ENCODE peak calls at places on chromosomes 4 and X, in four cellular contexts. One of them, this sample, is unnamed.

GRCh38 chrX:58025979-58026378 is 115.7 kb upstream of the ZXDA start:
- DNase-seq in HepG2: peak; percentile 17
- DNase-seq in GM12878: no peak
- DNase-seq in K562: peak; percentile 24
- DNase-seq in this sample: peak; percentile 9

GRCh38 chr4:21012851-21013331 is 312.6 kb downstream of the PACRGL start:
- DNase-seq in HepG2: no peak
- DNase-seq in GM12878: no peak
- DNase-seq in K562: no peak
- DNase-seq in this sample: no peak

GRCh38 chr4:137674066-137674465 is 141.8 kb upstream of the PCDH18 start:
- DNase-seq in HepG2: no peak
- DNase-seq in GM12878: no peak
- DNase-seq in K562: no peak
- DNase-seq in this sample: no peak

GRCh38 chr4:80134936-80135701 is 62.1 kb upstream of the ANTXR2 start:
- DNase-seq in HepG2: no peak
- DNase-seq in GM12878: no peak
- DNase-seq in K562: peak; percentile 79
- DNase-seq in this sample: no peak

GRCh38 chrX:51047950-51048349 is 137.4 kb downstream of the BMP15 start:
- DNase-seq in HepG2: no peak
- DNase-seq in GM12878: no peak
- DNase-seq in K562: no peak
- DNase-seq in this sample: no peak

GRCh38 chr4:182155806-182156205 is 87.4 kb upstream of the TENM3 start:
- DNase-seq in HepG2: no peak
- DNase-seq in GM12878: no peak
- DNase-seq in K562: no peak
- DNase-seq in this sample: no peak

GRCh38 chr4:141248029-141248428 is 27.3 kb downstream of the ZNF330 start:
- DNase-seq in HepG2: no peak
- DNase-seq in GM12878: no peak
- DNase-seq in K562: peak; percentile 66
- DNase-seq in this sample: no peak

GRCh38 chrX:44698328-44698727 is 145.5 kb upstream of the DUSP21 start:
- DNase-seq in HepG2: no peak
- DNase-seq in GM12878: no peak
- DNase-seq in K562: no peak
- DNase-seq in this sample: no peak

GRCh38 chr4:133151681-133152329 is 2.7 kb downstream of the PCDH10 start:
- DNase-seq in HepG2: no peak
- DNase-seq in GM12878: no peak
- DNase-seq in K562: no peak
- DNase-seq in this sample: peak; percentile 75

GRCh38 chrX:135185795-135186443 is 14.7 kb upstream of the CT55 start:
- DNase-seq in HepG2: peak; percentile 36
- DNase-seq in GM12878: peak; percentile 11
- DNase-seq in K562: peak; percentile 65
- DNase-seq in this sample: peak; percentile 32

GRCh38 chrX:23341452-23341851 is 6.8 kb downstream of the PTCHD1 start:
- DNase-seq in HepG2: no peak
- DNase-seq in GM12878: no peak
- DNase-seq in K562: no peak
- DNase-seq in this sample: no peak

GRCh38 chr4:1222036-1222789 is 26.7 kb downstream of the CTBP1 start:
- DNase-seq in HepG2: no peak
- DNase-seq in GM12878: no peak
- DNase-seq in K562: no peak
- DNase-seq in this sample: no peak

GRCh38 chrX:150366951-150367545 is 3.9 kb downstream of the MAMLD1 start:
- DNase-seq in HepG2: no peak
- DNase-seq in GM12878: no peak
- DNase-seq in K562: no peak
- DNase-seq in this sample: no peak

GRCh38 chrX:150364347-150365050 is 1.4 kb downstream of the MAMLD1 start:
- DNase-seq in HepG2: no peak
- DNase-seq in GM12878: no peak
- DNase-seq in K562: no peak
- DNase-seq in this sample: peak; percentile 13

GRCh38 chrX:150363561-150364346 is 637 bp downstream of the MAMLD1 start:
- DNase-seq in HepG2: no peak
- DNase-seq in GM12878: no peak
- DNase-seq in K562: no peak
- DNase-seq in this sample: peak; percentile 23

GRCh38 chrX:150365953-150366911 is 3.1 kb downstream of the MAMLD1 start:
- DNase-seq in HepG2: no peak
- DNase-seq in GM12878: no peak
- DNase-seq in K562: peak; percentile 23
- DNase-seq in this sample: peak; percentile 41

DNA sequence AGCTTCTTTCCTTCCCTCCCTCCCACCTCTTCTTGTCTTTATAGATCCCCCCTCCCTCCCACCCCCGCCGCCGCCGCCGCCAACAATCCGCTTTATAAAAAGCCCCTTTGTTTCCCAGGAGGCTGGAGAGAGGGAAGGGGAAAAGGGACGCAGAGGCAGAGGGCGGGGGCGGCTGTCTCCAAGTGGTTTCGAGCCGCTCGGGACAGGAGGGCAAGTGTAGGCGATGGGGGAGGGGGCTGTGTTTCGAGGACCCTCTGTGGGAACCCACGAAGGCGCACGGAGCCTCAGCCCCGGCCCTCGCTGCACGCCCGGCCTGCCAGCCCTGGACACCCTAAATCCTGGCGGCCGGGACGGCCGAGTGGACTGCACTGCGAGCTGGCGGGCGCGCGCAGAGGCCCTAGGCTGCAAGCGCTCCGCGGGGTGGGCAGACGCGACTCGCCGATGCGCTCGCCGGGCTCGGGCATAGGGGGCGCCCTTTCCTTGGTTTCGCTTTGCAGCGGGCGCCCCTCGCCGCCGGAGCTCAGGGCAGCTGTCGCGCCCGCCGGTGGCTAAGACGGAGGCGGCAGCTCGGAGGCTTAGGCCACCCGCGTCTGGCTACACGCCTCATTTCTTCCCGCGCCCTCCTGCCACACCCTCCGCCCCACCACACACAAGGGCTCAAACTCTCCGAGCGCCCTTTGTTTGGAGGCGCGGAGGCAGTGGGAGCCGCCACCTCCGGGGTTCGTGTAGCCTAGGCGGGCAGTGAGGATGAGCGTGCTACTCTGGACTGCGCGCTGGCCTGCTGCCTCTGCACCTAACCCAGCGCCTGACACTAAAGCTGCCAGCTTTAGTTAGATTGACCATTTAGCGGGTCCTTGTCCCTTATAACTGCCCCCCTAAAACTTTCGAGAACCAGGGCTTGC is 2.2 kb downstream of the MAMLD1 start:
- DNase-seq in HepG2: no peak
- DNase-seq in GM12878: no peak
- DNase-seq in K562: peak; percentile 34
- DNase-seq in this sample: peak; percentile 77
- TF ChIP-seq CREB1 in HepG2: no peak
- TF ChIP-seq CREB1 in GM12878: no peak
- TF ChIP-seq CREB1 in K562: no peak
- TF ChIP-seq CREB1 in this sample: no peak

DNA sequence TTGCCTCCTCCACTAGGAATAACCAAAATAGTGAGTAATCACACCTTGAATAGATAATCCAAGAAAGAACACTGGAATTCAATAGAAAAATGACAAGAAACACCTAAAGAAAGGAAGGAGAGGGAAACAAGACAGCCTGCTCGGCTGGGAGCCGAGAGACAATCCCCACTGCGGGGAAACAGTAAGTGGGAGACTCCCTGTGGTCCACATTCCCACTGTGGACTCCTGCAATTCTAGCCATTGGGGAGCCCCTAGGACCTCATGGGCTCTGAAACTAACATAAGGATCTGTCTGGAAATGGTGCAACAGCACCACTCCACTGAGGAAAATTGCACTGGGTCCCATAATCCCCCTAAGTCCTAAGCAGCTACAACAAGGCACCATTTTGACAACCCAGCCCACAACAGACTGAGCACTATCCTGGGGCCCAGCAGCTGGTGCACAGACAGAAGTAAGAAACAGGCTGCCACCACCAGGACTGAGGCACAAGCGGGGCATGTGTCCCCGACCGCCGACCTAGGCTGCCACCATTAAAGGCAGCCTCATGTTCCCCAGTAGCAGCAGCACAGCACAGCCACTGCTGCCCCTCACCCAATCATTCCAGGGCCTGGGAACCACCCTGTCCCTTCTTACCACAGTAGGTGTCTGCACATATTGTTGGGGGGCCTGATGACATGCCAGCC is 14.2 kb downstream of the LRBA start:
- DNase-seq in HepG2: no peak
- DNase-seq in GM12878: no peak
- DNase-seq in K562: no peak
- DNase-seq in this sample: no peak
- TF ChIP-seq NR2C2 in HepG2: no peak
- TF ChIP-seq NR2C2 in GM12878: no peak
- TF ChIP-seq NR2C2 in K562: no peak
- TF ChIP-seq NR2C2 in this sample: no peak

GRCh38 chrX:11437642-11438379 is 144.6 kb downstream of the AMELX start:
- DNase-seq in HepG2: peak; percentile 19
- DNase-seq in GM12878: no peak
- DNase-seq in K562: peak; percentile 81
- DNase-seq in this sample: no peak

GRCh38 chrX:11435568-11435967 is 142.4 kb downstream of the AMELX start:
- DNase-seq in HepG2: no peak
- DNase-seq in GM12878: no peak
- DNase-seq in K562: no peak
- DNase-seq in this sample: no peak

GRCh38 chrX:11438380-11438723 is 145.1 kb downstream of the AMELX start:
- DNase-seq in HepG2: no peak
- DNase-seq in GM12878: no peak
- DNase-seq in K562: no peak
- DNase-seq in this sample: no peak

GRCh38 chrX:11434607-11435006 is 141.4 kb downstream of the AMELX start:
- DNase-seq in HepG2: no peak
- DNase-seq in GM12878: no peak
- DNase-seq in K562: no peak
- DNase-seq in this sample: no peak

DNA sequence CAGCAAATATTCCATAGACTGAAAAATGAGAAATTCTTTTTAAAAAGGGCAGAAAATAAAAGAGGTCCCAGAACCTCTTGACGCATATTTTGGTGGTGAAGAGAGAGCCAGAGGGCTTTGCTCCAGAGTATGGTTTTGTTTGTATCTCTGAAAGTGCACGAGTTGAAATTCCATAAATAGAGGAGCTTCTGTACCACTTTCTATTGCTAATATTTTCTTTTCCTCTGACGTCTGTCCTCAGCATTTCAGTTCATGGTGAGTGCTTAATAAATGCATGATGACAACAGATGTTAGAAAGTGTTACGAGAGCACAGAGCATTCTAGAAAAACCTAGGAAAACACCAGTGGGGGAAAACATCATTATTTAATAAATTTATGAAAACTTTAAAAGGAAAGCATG is 145.6 kb downstream of the AMELX start:
- DNase-seq in HepG2: no peak
- DNase-seq in GM12878: no peak
- DNase-seq in K562: no peak
- DNase-seq in this sample: no peak
- TF ChIP-seq ATF2 in HepG2: no peak
- TF ChIP-seq ATF2 in GM12878: no peak
- TF ChIP-seq ATF2 in K562: no peak
- TF ChIP-seq ATF2 in this sample: no peak

GRCh38 chr4:56062527-56062926 is 113.8 kb downstream of the CEP135 start:
- DNase-seq in HepG2: no peak
- DNase-seq in GM12878: no peak
- DNase-seq in K562: no peak
- DNase-seq in this sample: no peak
- TF ChIP-seq CREB1 in HepG2: no peak
- TF ChIP-seq CREB1 in GM12878: no peak
- TF ChIP-seq CREB1 in K562: no peak
- TF ChIP-seq CREB1 in this sample: no peak

GRCh38 chrX:101749436-101749835 is 89.8 kb upstream of the ARMCX2 start:
- DNase-seq in HepG2: no peak
- DNase-seq in GM12878: no peak
- DNase-seq in K562: no peak
- DNase-seq in this sample: no peak
- TF ChIP-seq NR2C2 in HepG2: no peak
- TF ChIP-seq NR2C2 in GM12878: no peak
- TF ChIP-seq NR2C2 in K562: no peak
- TF ChIP-seq NR2C2 in this sample: no peak

GRCh38 chr4:24116107-24116506 is 226.3 kb upstream of the PPARGC1A start:
- DNase-seq in HepG2: no peak
- DNase-seq in GM12878: no peak
- DNase-seq in K562: no peak
- DNase-seq in this sample: no peak
- TF ChIP-seq ATF2 in HepG2: no peak
- TF ChIP-seq ATF2 in GM12878: no peak
- TF ChIP-seq ATF2 in K562: no peak
- TF ChIP-seq ATF2 in this sample: no peak

GRCh38 chrX:110304884-110305283 is 13.0 kb downstream of the AMMECR1 start:
- DNase-seq in HepG2: no peak
- DNase-seq in GM12878: no peak
- DNase-seq in K562: no peak
- DNase-seq in this sample: no peak

GRCh38 chrX:110310896-110311295 is 7.0 kb downstream of the AMMECR1 start:
- DNase-seq in HepG2: no peak
- DNase-seq in GM12878: no peak
- DNase-seq in K562: peak; percentile 36
- DNase-seq in this sample: no peak

GRCh38 chrX:110315541-110315940 is 2.3 kb downstream of the AMMECR1 start:
- DNase-seq in HepG2: no peak
- DNase-seq in GM12878: peak; percentile 36
- DNase-seq in K562: peak; percentile 34
- DNase-seq in this sample: no peak

GRCh38 chrX:110311437-110312230 is 6.3 kb downstream of the AMMECR1 start:
- DNase-seq in HepG2: no peak
- DNase-seq in GM12878: no peak
- DNase-seq in K562: no peak
- DNase-seq in this sample: no peak

GRCh38 chrX:110310000-110310790 is 7.7 kb downstream of the AMMECR1 start:
- DNase-seq in HepG2: no peak
- DNase-seq in GM12878: no peak
- DNase-seq in K562: no peak
- DNase-seq in this sample: no peak
- TF ChIP-seq CREB1 in HepG2: no peak
- TF ChIP-seq CREB1 in GM12878: no peak
- TF ChIP-seq CREB1 in K562: no peak
- TF ChIP-seq CREB1 in this sample: no peak

DNA sequence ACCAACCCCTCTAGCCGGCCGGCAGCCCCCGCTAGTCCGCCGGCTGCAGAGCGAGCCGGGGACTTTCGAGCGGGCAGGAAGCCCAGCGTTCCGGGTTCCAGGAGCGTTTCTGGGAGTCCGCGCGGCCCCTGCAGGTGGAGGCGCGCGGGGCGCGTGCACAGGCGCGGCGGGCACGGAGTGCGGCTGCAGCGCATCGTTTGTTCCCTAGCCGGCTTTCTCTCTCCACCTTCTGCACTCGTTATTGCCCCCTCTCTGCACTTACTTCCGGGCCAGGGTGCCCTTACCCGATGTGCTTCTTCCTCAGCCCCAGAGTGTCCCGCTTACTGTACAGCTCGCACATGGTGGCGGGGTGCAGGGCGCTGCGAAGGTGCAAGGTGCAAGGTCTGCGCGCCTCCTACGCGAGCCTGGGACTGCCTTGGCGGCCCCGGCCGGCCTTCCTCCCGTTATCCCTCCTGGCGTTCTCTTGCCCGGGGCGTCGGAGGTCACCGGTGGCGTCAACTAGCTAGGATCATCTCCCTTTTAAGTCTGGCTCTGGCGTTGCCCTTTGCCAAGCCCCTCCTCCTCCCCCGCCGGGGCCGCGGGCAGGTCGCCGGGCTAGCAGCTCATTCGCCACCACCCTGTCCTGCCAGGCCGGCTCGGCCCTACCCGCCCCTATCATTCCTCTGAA is at the start of gene ETNPPL:
- DNase-seq in HepG2: peak; percentile 21
- DNase-seq in GM12878: no peak
- DNase-seq in K562: no peak
- DNase-seq in this sample: peak; percentile 79
- TF ChIP-seq NR2C2 in HepG2: peak; percentile 44
- TF ChIP-seq NR2C2 in GM12878: no peak
- TF ChIP-seq NR2C2 in K562: no peak
- TF ChIP-seq NR2C2 in this sample: peak; percentile 56

This sample was measured in WTC11.